ENCODE peak calls at places on chromosome 14, in five cellular contexts. C, D, Z, T and Q are unnamed samples.

GRCh38 chr14:81323621-81324400 is 76.3 kb downstream of the STON2 start:
- DNase-seq in C (no peak), D (no peak), Z (peak), T (peak), Q (no peak)

GRCh38 chr14:71165121-71165574 is 257.9 kb downstream of the PCNX1 start:
- DNase-seq in C (no peak), D (no peak), Z (no peak), T (no peak), Q (no peak)

GRCh38 chr14:24310666-24311604 is at the start of gene LTB4R:
- DNase-seq in C (peak), D (peak), Z (no peak), T (no peak), Q (peak)

GRCh38 chr14:33573296-33573695 is 377.6 kb downstream of the EGLN3 start:
- DNase-seq in C (no peak), D (no peak), Z (no peak), T (no peak), Q (no peak)

GRCh38 chr14:101098641-101099040 is 195.1 kb upstream of the RTL1 start:
- DNase-seq in C (no peak), D (no peak), Z (no peak), T (no peak), Q (no peak)

GRCh38 chr14:95352481-95352880 is 32.8 kb upstream of the CLMN start:
- DNase-seq in C (no peak), D (no peak), Z (no peak), T (no peak), Q (no peak)

GRCh38 chr14:96065661-96066459 is 26.7 kb downstream of the C14orf132 start:
- DNase-seq in C (no peak), D (peak), Z (no peak), T (no peak), Q (no peak)

GRCh38 chr14:74941676-74942097 is 13.7 kb downstream of the PGF start:
- DNase-seq in C (peak), D (peak), Z (no peak), T (no peak), Q (peak)

GRCh38 chr14:56002316-56002715 is 115.9 kb upstream of the PELI2 start:
- DNase-seq in C (no peak), D (no peak), Z (no peak), T (no peak), Q (no peak)

GRCh38 chr14:75280448-75280830 is 1.8 kb downstream of the FOS start:
- DNase-seq in C (no peak), D (no peak), Z (no peak), T (no peak), Q (no peak)

GRCh38 chr14:75476274-75476995 is 45.8 kb upstream of the BATF start:
- DNase-seq in C (peak), D (no peak), Z (no peak), T (no peak), Q (no peak)

GRCh38 chr14:24224618-24225071 is 7.5 kb downstream of the NEDD8 start:
- DNase-seq in C (no peak), D (peak), Z (no peak), T (peak), Q (no peak)

GRCh38 chr14:59252772-59253500 is 64.5 kb downstream of the DAAM1 start:
- DNase-seq in C (no peak), D (no peak), Z (no peak), T (no peak), Q (no peak)

DNA sequence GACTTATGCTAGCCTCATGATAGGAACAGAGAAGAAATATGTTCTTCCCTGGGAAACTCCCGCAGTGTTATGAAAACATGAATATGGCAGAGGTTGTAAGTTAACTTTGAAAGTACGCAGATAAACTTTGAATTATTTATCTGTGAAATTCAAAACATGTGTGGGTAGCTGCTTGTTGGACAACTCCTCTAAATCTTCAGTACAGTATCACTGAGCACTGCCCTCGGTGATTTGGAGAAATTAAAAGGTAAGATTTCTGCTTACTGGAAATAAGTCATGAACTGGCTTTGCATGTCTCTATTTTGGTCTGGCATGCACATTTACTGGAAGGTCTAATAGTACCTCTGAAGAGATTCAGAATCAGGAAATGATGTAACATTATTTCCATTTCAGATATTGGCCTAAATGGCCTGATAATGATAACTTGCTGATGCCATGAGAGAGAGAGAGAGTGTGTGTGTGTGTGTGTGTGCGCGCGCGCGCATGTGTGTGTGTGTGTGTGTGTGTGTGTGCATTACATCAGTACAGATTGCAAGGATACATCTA is 1441.9 kb upstream of the FLRT2 start:
- DNase-seq in C (no peak), D (no peak), Z (no peak), T (no peak), Q (no peak)
- H3K27ac ChIP-seq in C (no peak), D (no peak), Z (no peak), T (no peak), Q (no peak)

DNA sequence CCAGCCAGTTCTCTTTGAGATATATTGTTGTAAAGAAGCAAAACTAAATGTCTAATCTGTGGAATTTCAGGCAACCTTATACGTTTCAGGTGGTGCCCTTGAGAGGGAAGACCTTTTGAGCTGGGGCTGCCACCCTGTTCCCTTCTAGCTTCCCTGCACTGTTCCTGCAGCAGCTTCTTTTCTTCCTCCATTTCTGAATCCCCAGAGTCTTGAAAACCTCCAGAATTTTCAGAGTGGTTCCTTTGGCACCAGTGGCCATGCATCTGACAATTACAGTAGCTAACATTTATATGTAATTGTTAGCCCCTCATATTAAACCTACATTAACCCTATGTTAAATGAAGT is 271.3 kb downstream of the ZFP36L1 start:
- DNase-seq in C (no peak), D (no peak), Z (no peak), T (no peak), Q (no peak)
- H3K27ac ChIP-seq in C (no peak), D (no peak), Z (peak), T (peak), Q (no peak)

GRCh38 chr14:103890836-103891666 is 37.2 kb upstream of the TDRD9 start:
- DNase-seq in C (no peak), D (no peak), Z (no peak), T (no peak), Q (no peak)
- H3K27ac ChIP-seq in C (no peak), D (no peak), Z (no peak), T (peak), Q (no peak)

DNA sequence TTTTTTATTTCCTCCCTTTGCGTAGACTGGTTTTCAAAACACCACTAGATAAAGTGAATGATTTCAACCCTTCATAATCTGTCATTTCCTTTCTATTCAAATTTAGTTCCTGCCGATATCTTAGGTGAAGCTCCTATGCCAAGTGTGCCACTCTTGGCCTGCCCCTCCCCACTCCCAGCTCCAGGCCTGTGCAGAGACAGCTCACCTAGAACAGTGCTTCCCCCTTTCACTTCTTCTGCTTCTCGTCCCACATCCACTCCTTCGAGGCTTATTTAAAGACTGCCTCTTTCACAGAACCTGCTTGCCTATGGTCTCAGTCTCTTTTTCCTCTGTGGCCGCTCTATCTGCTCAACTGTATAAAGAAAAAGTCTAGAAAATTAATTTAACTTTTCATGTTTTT is 473.8 kb downstream of the RAD51B start:
- DNase-seq in C (peak), D (no peak), Z (no peak), T (no peak), Q (no peak)
- H3K27ac ChIP-seq in C (peak), D (no peak), Z (no peak), T (no peak), Q (no peak)

GRCh38 chr14:102528441-102529170 is 19.0 kb upstream of the ANKRD9 start:
- DNase-seq in C (no peak), D (no peak), Z (no peak), T (no peak), Q (no peak)
- H3K27ac ChIP-seq in C (no peak), D (no peak), Z (peak), T (peak), Q (no peak)